ENCODE peak calls at places on chromosomes 13 and 19, in five cellular contexts. One of them, this sample, is unnamed.

GRCh38 chr13:113584870-113585671 is 518 bp downstream of the TFDP1 start:
- DNase-seq in AG09309: no peak
- DNase-seq in coronary artery: peak; percentile 40
- DNase-seq in keratinocyte: no peak
- DNase-seq in fibroblast of mammary gland: peak; percentile 3
- DNase-seq in this sample: peak; percentile 85

GRCh38 chr13:34419025-34419424 is 523.0 kb upstream of the NBEA start:
- DNase-seq in AG09309: no peak
- DNase-seq in coronary artery: no peak
- DNase-seq in keratinocyte: no peak
- DNase-seq in fibroblast of mammary gland: no peak
- DNase-seq in this sample: no peak

GRCh38 chr19:29478578-29479565 is 46.9 kb upstream of the VSTM2B start:
- DNase-seq in AG09309: no peak
- DNase-seq in coronary artery: no peak
- DNase-seq in keratinocyte: no peak
- DNase-seq in fibroblast of mammary gland: no peak
- DNase-seq in this sample: peak; percentile 75

GRCh38 chr19:14536926-14537692 is 7.7 kb downstream of the TECR start:
- DNase-seq in AG09309: no peak
- DNase-seq in coronary artery: no peak
- DNase-seq in keratinocyte: no peak
- DNase-seq in fibroblast of mammary gland: peak; percentile 68
- DNase-seq in this sample: no peak

GRCh38 chr13:26623125-26623524 is 65.6 kb downstream of the WASF3 start:
- DNase-seq in AG09309: no peak
- DNase-seq in coronary artery: no peak
- DNase-seq in keratinocyte: no peak
- DNase-seq in fibroblast of mammary gland: peak; percentile 45
- DNase-seq in this sample: no peak

GRCh38 chr19:49823472-49823871 is 5.4 kb downstream of the MED25 start:
- DNase-seq in AG09309: no peak
- DNase-seq in coronary artery: no peak
- DNase-seq in keratinocyte: no peak
- DNase-seq in fibroblast of mammary gland: no peak
- DNase-seq in this sample: no peak

GRCh38 chr13:86906458-86906857 is 764.7 kb upstream of the SLITRK5 start:
- DNase-seq in AG09309: no peak
- DNase-seq in coronary artery: no peak
- DNase-seq in keratinocyte: no peak
- DNase-seq in fibroblast of mammary gland: no peak
- DNase-seq in this sample: no peak

GRCh38 chr13:59790626-59791025 is 373.1 kb downstream of the DIAPH3 start:
- DNase-seq in AG09309: peak; percentile 13
- DNase-seq in coronary artery: no peak
- DNase-seq in keratinocyte: no peak
- DNase-seq in fibroblast of mammary gland: peak; percentile 1
- DNase-seq in this sample: no peak

GRCh38 chr19:52748336-52748950 is 13.6 kb upstream of the ZNF611 start:
- DNase-seq in AG09309: no peak
- DNase-seq in coronary artery: no peak
- DNase-seq in keratinocyte: no peak
- DNase-seq in fibroblast of mammary gland: peak; percentile 47
- DNase-seq in this sample: no peak

GRCh38 chr19:35915508-35915907 is 7.4 kb upstream of the TYROBP start:
- DNase-seq in AG09309: no peak
- DNase-seq in coronary artery: no peak
- DNase-seq in keratinocyte: no peak
- DNase-seq in fibroblast of mammary gland: no peak
- DNase-seq in this sample: no peak

GRCh38 chr19:23070353-23070781 is 46.5 kb upstream of the ZNF730 start:
- DNase-seq in AG09309: no peak
- DNase-seq in coronary artery: no peak
- DNase-seq in keratinocyte: no peak
- DNase-seq in fibroblast of mammary gland: peak; percentile 59
- DNase-seq in this sample: no peak

GRCh38 chr13:92224052-92224821 is 825.8 kb downstream of the GPC5 start:
- DNase-seq in AG09309: no peak
- DNase-seq in coronary artery: no peak
- DNase-seq in keratinocyte: no peak
- DNase-seq in fibroblast of mammary gland: peak; percentile 94
- DNase-seq in this sample: no peak

DNA sequence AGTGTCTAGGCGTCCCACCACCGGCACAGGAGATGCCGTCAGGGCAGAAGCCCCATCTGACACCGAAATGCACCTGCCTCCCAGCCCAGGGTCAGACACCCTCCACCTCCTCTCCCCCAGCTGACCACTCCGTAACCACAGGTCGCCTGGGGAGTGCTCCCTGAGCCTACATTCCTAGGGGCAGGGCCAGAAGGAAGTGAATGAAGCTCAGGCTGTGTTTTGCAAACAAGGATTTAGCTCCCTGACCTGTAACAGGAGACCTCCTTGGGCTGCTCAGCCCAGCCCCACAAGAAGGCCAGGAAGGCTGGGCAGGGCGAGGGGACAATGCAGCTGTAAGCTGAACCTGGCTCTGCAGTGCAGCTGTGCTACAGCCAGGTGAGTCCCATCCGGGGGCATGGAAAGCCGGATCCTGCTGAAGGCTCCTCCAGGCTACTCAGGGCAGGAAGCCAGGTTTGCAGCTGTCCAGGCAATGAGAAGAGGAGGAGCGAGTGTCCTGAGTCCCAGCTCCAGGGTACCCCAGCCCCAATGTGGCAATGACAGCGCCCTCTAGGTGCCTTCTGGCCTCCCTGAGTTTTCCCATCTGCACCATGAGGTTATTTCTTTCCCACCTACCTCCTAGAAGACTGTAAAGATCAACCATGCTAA is 42.1 kb downstream of the RHPN2 start:
- DNase-seq in AG09309: no peak
- DNase-seq in coronary artery: no peak
- DNase-seq in keratinocyte: no peak
- DNase-seq in fibroblast of mammary gland: no peak
- DNase-seq in this sample: no peak
- TF ChIP-seq CTCF in AG09309: no peak
- TF ChIP-seq CTCF in coronary artery: no peak
- TF ChIP-seq CTCF in keratinocyte: no peak
- TF ChIP-seq CTCF in fibroblast of mammary gland: no peak
- TF ChIP-seq CTCF in this sample: no peak

GRCh38 chr19:28465317-28466086 is 747.4 kb downstream of the UQCRFS1 start:
- DNase-seq in AG09309: no peak
- DNase-seq in coronary artery: peak; percentile 19
- DNase-seq in keratinocyte: no peak
- DNase-seq in fibroblast of mammary gland: peak; percentile 35
- DNase-seq in this sample: no peak
- TF ChIP-seq CTCF in AG09309: no peak
- TF ChIP-seq CTCF in coronary artery: no peak
- TF ChIP-seq CTCF in keratinocyte: no peak
- TF ChIP-seq CTCF in fibroblast of mammary gland: no peak
- TF ChIP-seq CTCF in this sample: no peak

GRCh38 chr19:4676955-4677731 is 7.0 kb upstream of the MYDGF start:
- DNase-seq in AG09309: no peak
- DNase-seq in coronary artery: no peak
- DNase-seq in keratinocyte: no peak
- DNase-seq in fibroblast of mammary gland: peak; percentile 62
- DNase-seq in this sample: no peak
- TF ChIP-seq CTCF in AG09309: peak; percentile 57
- TF ChIP-seq CTCF in coronary artery: no peak
- TF ChIP-seq CTCF in keratinocyte: peak; percentile 52
- TF ChIP-seq CTCF in fibroblast of mammary gland: peak; percentile 56
- TF ChIP-seq CTCF in this sample: peak; percentile 46

GRCh38 chr19:45862564-45863334 is at the start of gene SYMPK:
- DNase-seq in AG09309: peak; percentile 87
- DNase-seq in coronary artery: peak; percentile 98
- DNase-seq in keratinocyte: peak; percentile 82
- DNase-seq in fibroblast of mammary gland: peak; percentile 97
- DNase-seq in this sample: peak; percentile 99
- TF ChIP-seq CTCF in AG09309: no peak
- TF ChIP-seq CTCF in coronary artery: no peak
- TF ChIP-seq CTCF in keratinocyte: no peak
- TF ChIP-seq CTCF in fibroblast of mammary gland: no peak
- TF ChIP-seq CTCF in this sample: no peak

GRCh38 chr13:98345103-98345899 is 168.2 kb upstream of the RNF113B start:
- DNase-seq in AG09309: no peak
- DNase-seq in coronary artery: peak; percentile 28
- DNase-seq in keratinocyte: no peak
- DNase-seq in fibroblast of mammary gland: no peak
- DNase-seq in this sample: no peak
- TF ChIP-seq CTCF in AG09309: no peak
- TF ChIP-seq CTCF in coronary artery: no peak
- TF ChIP-seq CTCF in keratinocyte: no peak
- TF ChIP-seq CTCF in fibroblast of mammary gland: no peak
- TF ChIP-seq CTCF in this sample: no peak

DNA sequence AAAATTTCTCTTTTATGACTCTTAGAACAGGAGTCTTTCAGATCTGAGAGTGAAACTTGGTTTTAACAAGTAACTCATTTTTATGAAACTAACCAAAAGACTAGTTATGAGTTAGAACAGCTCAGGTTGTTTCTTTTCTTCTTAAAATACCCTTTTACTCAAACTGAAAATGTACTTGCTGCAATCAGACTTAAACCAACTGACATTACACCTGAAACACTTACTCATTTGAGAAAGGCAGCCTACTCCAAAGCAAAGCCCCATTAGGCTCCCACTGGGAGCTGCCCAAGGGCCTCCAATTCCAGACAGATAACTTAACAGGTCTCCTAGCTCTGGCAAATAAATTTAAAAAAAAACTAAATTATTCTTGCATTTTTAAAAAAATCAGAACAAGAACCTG is 3.6 kb downstream of the FOXO1 start:
- DNase-seq in AG09309: no peak
- DNase-seq in coronary artery: no peak
- DNase-seq in keratinocyte: no peak
- DNase-seq in fibroblast of mammary gland: no peak
- DNase-seq in this sample: no peak
- TF ChIP-seq CTCF in AG09309: no peak
- TF ChIP-seq CTCF in coronary artery: no peak
- TF ChIP-seq CTCF in keratinocyte: no peak
- TF ChIP-seq CTCF in fibroblast of mammary gland: no peak
- TF ChIP-seq CTCF in this sample: no peak

GRCh38 chr13:73849292-73849691 is 284.9 kb downstream of the KLF12 start:
- DNase-seq in AG09309: no peak
- DNase-seq in coronary artery: no peak
- DNase-seq in keratinocyte: no peak
- DNase-seq in fibroblast of mammary gland: peak; percentile 58
- DNase-seq in this sample: no peak
- TF ChIP-seq CTCF in AG09309: peak; percentile 58
- TF ChIP-seq CTCF in coronary artery: no peak
- TF ChIP-seq CTCF in keratinocyte: peak; percentile 24
- TF ChIP-seq CTCF in fibroblast of mammary gland: peak; percentile 51
- TF ChIP-seq CTCF in this sample: peak; percentile 51

This sample was measured in osteocyte.